ENCODE peak calls at places on chromosomes 13 and 19, in eight cellular contexts. C is fibroblast of pulmonary artery, K is AG10803, P is NB4, T is BJ, O is choroid plexus epithelial cell, N is dorsolateral prefrontal cortex, V is psoas muscle. G is an unnamed sample.

GRCh38 chr13:39144941-39145533 is 106.8 kb downstream of the NHLRC3 start:
- DNase-seq in C (peak; percentile 85), K (peak; percentile 68), P (peak; percentile 71), T (peak; percentile 11), O (peak; percentile 87), N (peak; percentile 44), V (peak; percentile 39), G (no peak)

GRCh38 chr19:52070496-52070895 is 21.9 kb upstream of the ZNF432 start:
- DNase-seq in C (peak; percentile 60), K (no peak), P (no peak), T (no peak), O (peak; percentile 92), N (no peak), V (no peak), G (no peak)

GRCh38 chr19:6071103-6071485 is 39.2 kb downstream of the RFX2 start:
- DNase-seq in C (peak; percentile 77), K (peak; percentile 97), P (no peak), T (peak; percentile 89), O (peak; percentile 55), N (no peak), V (no peak), G (no peak)

GRCh38 chr19:16355293-16356043 is 30.8 kb downstream of the KLF2 start:
- DNase-seq in C (peak; percentile 62), K (no peak), P (peak; percentile 92), T (no peak), O (peak; percentile 33), N (peak; percentile 42), V (no peak), G (peak; percentile 43)

GRCh38 chr13:111846396-111847174 is 220.4 kb upstream of the SOX1 start:
- DNase-seq in C (no peak), K (no peak), P (peak; percentile 71), T (no peak), O (no peak), N (no peak), V (no peak), G (no peak)

GRCh38 chr19:19214892-19215291 is 3.1 kb downstream of the NCAN start:
- DNase-seq in C (peak; percentile 56), K (peak; percentile 18), P (peak; percentile 59), T (no peak), O (peak; percentile 40), N (no peak), V (no peak), G (no peak)

GRCh38 chr19:28815257-28815656 is 397.7 kb downstream of the UQCRFS1 start:
- DNase-seq in C (no peak), K (no peak), P (no peak), T (no peak), O (no peak), N (no peak), V (no peak), G (no peak)

GRCh38 chr19:41144403-41144802 is 30.2 kb downstream of the CYP2F1 start:
- DNase-seq in C (peak; percentile 91), K (peak; percentile 80), P (peak; percentile 76), T (no peak), O (peak; percentile 91), N (peak; percentile 50), V (peak; percentile 61), G (peak; percentile 80)

GRCh38 chr19:456547-457110 is 4.2 kb downstream of the SHC2 start:
- DNase-seq in C (no peak), K (no peak), P (no peak), T (no peak), O (no peak), N (no peak), V (no peak), G (no peak)

GRCh38 chr13:53250272-53250875 is 221.8 kb downstream of the OLFM4 start:
- DNase-seq in C (peak; percentile 83), K (peak; percentile 75), P (peak; percentile 83), T (peak; percentile 1), O (peak; percentile 85), N (no peak), V (no peak), G (no peak)

GRCh38 chr19:8342684-8343482 is at the start of gene KANK3:
- DNase-seq in C (peak; percentile 97), K (peak; percentile 93), P (peak; percentile 96), T (no peak), O (peak; percentile 97), N (peak; percentile 86), V (peak; percentile 95), G (peak; percentile 81)

GRCh38 chr19:31449379-31449778 is 100.1 kb upstream of the TSHZ3 start:
- DNase-seq in C (no peak), K (no peak), P (no peak), T (no peak), O (no peak), N (no peak), V (no peak), G (no peak)

GRCh38 chr19:6271251-6271650 is 8.5 kb downstream of the MLLT1 start:
- DNase-seq in C (peak; percentile 64), K (peak; percentile 44), P (no peak), T (no peak), O (peak; percentile 39), N (no peak), V (no peak), G (no peak)

GRCh38 chr19:48348039-48348438 is 15.7 kb downstream of the TMEM143 start:
- DNase-seq in C (no peak), K (peak; percentile 61), P (no peak), T (no peak), O (peak; percentile 27), N (no peak), V (no peak), G (no peak)

GRCh38 chr19:16446108-16447014 is 25.4 kb downstream of the EPS15L1 start:
- DNase-seq in C (no peak), K (no peak), P (no peak), T (no peak), O (peak; percentile 82), N (no peak), V (no peak), G (no peak)

GRCh38 chr13:23674795-23675640 is 104.8 kb downstream of the TNFRSF19 start:
- DNase-seq in C (peak; percentile 83), K (peak; percentile 71), P (no peak), T (no peak), O (peak; percentile 79), N (no peak), V (no peak), G (no peak)

GRCh38 chr13:40492511-40492910 is 173.9 kb downstream of the FOXO1 start:
- DNase-seq in C (no peak), K (no peak), P (no peak), T (no peak), O (no peak), N (no peak), V (no peak), G (no peak)

GRCh38 chr13:93233997-93234416 is 7.4 kb downstream of the GPC6 start:
- DNase-seq in C (no peak), K (no peak), P (peak; percentile 31), T (no peak), O (peak; percentile 13), N (no peak), V (no peak), G (no peak)
- TF ChIP-seq CTCF in C (no peak), K (no peak), P (peak; percentile 10), T (no peak), O (peak; percentile 28), N (no peak), V (no peak), G (no peak)

GRCh38 chr13:100630564-100630963 is 42.0 kb upstream of the GGACT start:
- DNase-seq in C (no peak), K (no peak), P (no peak), T (no peak), O (peak; percentile 22), N (no peak), V (no peak), G (no peak)
- TF ChIP-seq CTCF in C (no peak), K (no peak), P (no peak), T (no peak), O (peak; percentile 18), N (peak; percentile 36), V (no peak), G (no peak)

GRCh38 chr19:46753420-46754155 is 7.3 kb upstream of the STRN4 start:
- DNase-seq in C (no peak), K (no peak), P (peak; percentile 91), T (no peak), O (peak; percentile 43), N (no peak), V (peak; percentile 40), G (no peak)
- TF ChIP-seq CTCF in C (peak; percentile 45), K (peak; percentile 48), P (peak; percentile 100), T (peak; percentile 57), O (peak; percentile 62), N (peak; percentile 41), V (peak; percentile 39), G (peak; percentile 68)

GRCh38 chr19:55418185-55418584 is 10.6 kb upstream of the UBE2S start:
- DNase-seq in C (peak; percentile 88), K (peak; percentile 84), P (peak; percentile 72), T (peak; percentile 37), O (peak; percentile 92), N (peak; percentile 56), V (no peak), G (no peak)
- TF ChIP-seq CTCF in C (peak; percentile 78), K (peak; percentile 80), P (peak; percentile 47), T (peak; percentile 81), O (peak; percentile 91), N (peak; percentile 73), V (peak; percentile 56), G (peak; percentile 72)

GRCh38 chr13:90928109-90928508 is 419.4 kb upstream of the MIR17HG start:
- DNase-seq in C (no peak), K (no peak), P (no peak), T (no peak), O (no peak), N (no peak), V (no peak), G (no peak)

DNA sequence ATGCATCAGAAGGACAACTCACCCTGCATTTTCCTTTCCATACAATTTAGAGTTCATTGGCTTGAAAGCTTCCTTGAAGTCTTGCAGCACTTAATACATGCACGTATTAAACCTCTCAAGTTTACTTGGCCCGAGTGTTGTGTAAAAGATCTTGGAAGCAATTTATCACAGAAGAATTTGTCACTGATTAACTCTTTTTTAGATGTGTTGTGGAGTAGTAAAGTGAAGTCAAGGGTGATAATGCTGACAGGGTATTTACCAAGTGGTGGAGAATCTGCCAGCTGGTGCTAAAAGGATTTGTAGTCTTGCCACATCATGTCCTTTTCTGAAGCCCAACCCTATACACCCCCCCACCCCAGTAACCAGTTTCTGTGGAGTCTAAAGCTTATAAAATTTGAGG is 421.0 kb upstream of the MIR17HG start:
- DNase-seq in C (no peak), K (no peak), P (no peak), T (no peak), O (no peak), N (no peak), V (no peak), G (no peak)
- TF ChIP-seq CTCF in C (no peak), K (no peak), P (no peak), T (no peak), O (no peak), N (no peak), V (no peak), G (no peak)